ENCODE peak calls at places on chromosome 3, in seven cellular contexts. Y, C, V, U, D, A and S are unnamed samples.

GRCh38 chr3:150117076-150117475 is 146.4 kb upstream of the PFN2 start:
- DNase-seq in A (no peak), D (no peak), U (no peak), V (no peak), C (no peak), Y (no peak), S (no peak)

GRCh38 chr3:127984241-127984975 is 67.8 kb upstream of the SEC61A1 start:
- DNase-seq in C (no peak), Y (no peak), V (no peak), D (no peak), U (no peak), A (no peak), S (no peak)

GRCh38 chr3:127078626-127079025 is 95.7 kb downstream of the PLXNA1 start:
- DNase-seq in U (no peak), Y (no peak), V (no peak), D (no peak), A (no peak), C (no peak), S (no peak)

GRCh38 chr3:159253860-159254259 is 452.0 kb downstream of the MFSD1 start:
- DNase-seq in A (no peak), Y (no peak), V (no peak), U (no peak), C (no peak), D (no peak), S (no peak)

GRCh38 chr3:167330993-167331392 is 49.1 kb downstream of the ZBBX start:
- DNase-seq in D (no peak), C (no peak), U (no peak), V (no peak), A (no peak), Y (no peak), S (no peak)

GRCh38 chr3:99413504-99413903 is 224.9 kb upstream of the COL8A1 start:
- DNase-seq in U (no peak), D (no peak), A (no peak), Y (no peak), C (no peak), V (no peak), S (no peak)

GRCh38 chr3:99753268-99753975 is 64.2 kb upstream of the CMSS1 start:
- DNase-seq in C (peak), V (peak), A (no peak), U (peak), Y (no peak), D (no peak), S (no peak)

GRCh38 chr3:170532573-170532972 is 53.3 kb downstream of the SLC7A14 start:
- DNase-seq in A (no peak), C (no peak), U (no peak), D (no peak), Y (no peak), V (no peak), S (no peak)

GRCh38 chr3:67468511-67468910 is 185.9 kb downstream of the SUCLG2 start:
- DNase-seq in V (no peak), D (no peak), A (no peak), Y (no peak), C (peak), U (no peak), S (no peak)

GRCh38 chr3:169699536-169700050 is 36.1 kb upstream of the MECOM start:
- DNase-seq in Y (no peak), V (no peak), D (peak), A (no peak), U (no peak), C (no peak), S (no peak)

GRCh38 chr3:163863146-163863545 is 1215.2 kb downstream of the SI start:
- DNase-seq in U (no peak), A (no peak), C (peak), Y (no peak), D (no peak), V (no peak), S (no peak)

GRCh38 chr3:61236556-61236955 is 14.7 kb downstream of the FHIT start:
- DNase-seq in V (peak), Y (no peak), U (no peak), D (no peak), A (no peak), C (no peak), S (no peak)

GRCh38 chr3:124824286-124824915 is 62.8 kb downstream of the ITGB5 start:
- DNase-seq in Y (no peak), V (no peak), D (no peak), A (no peak), U (no peak), C (no peak), S (no peak)

GRCh38 chr3:137163241-137163916 is 205.6 kb downstream of the IL20RB start:
- DNase-seq in D (no peak), A (no peak), C (no peak), U (no peak), Y (no peak), V (no peak), S (no peak)

GRCh38 chr3:99845999-99846398 is 28.3 kb downstream of the CMSS1 start:
- DNase-seq in U (no peak), D (no peak), A (no peak), C (no peak), V (no peak), Y (no peak), S (no peak)

GRCh38 chr3:151686257-151686656 is 47.5 kb upstream of the AADACL2 start:
- DNase-seq in U (no peak), D (no peak), A (no peak), C (no peak), Y (no peak), V (no peak), S (no peak)

GRCh38 chr3:178778579-178778978 is 242.3 kb downstream of the KCNMB2 start:
- DNase-seq in V (no peak), Y (no peak), A (no peak), C (no peak), U (no peak), D (no peak), S (no peak)

GRCh38 chr3:177602601-177603136 is 405.4 kb upstream of the TBL1XR1 start:
- DNase-seq in C (no peak), Y (no peak), D (no peak), A (no peak), V (no peak), U (no peak), S (no peak)

GRCh38 chr3:127408022-127408683 is 120.3 kb upstream of the PRR20G start:
- DNase-seq in A (no peak), C (no peak), U (no peak), Y (no peak), V (no peak), D (no peak), S (no peak)

GRCh38 chr3:58202917-58203360 is 7.8 kb downstream of the DNASE1L3 start:
- DNase-seq in V (peak), Y (no peak), C (no peak), D (no peak), U (no peak), A (no peak), S (peak)

GRCh38 chr3:149883134-149883533 is 70.1 kb downstream of the RNF13 start:
- DNase-seq in C (no peak), Y (no peak), D (no peak), U (no peak), V (no peak), A (no peak), S (no peak)

GRCh38 chr3:32877598-32877997 is 59.8 kb downstream of the TRIM71 start:
- DNase-seq in U (no peak), D (no peak), Y (no peak), V (no peak), C (no peak), A (no peak), S (no peak)

GRCh38 chr3:23701711-23702110 is 104.0 kb upstream of the UBE2E1 start:
- DNase-seq in C (no peak), V (no peak), A (no peak), D (no peak), U (no peak), Y (no peak), S (no peak)

GRCh38 chr3:50524751-50525150 is 21.3 kb upstream of the CACNA2D2 start:
- DNase-seq in V (no peak), U (no peak), Y (no peak), A (no peak), C (no peak), D (no peak), S (no peak)

GRCh38 chr3:36514171-36514570 is 133.9 kb downstream of the STAC start:
- DNase-seq in V (no peak), D (no peak), A (no peak), C (no peak), U (no peak), Y (no peak), S (no peak)

GRCh38 chr3:167936010-167936409 is 159.7 kb downstream of the GOLIM4 start:
- DNase-seq in A (no peak), D (no peak), U (no peak), C (no peak), Y (no peak), V (no peak), S (no peak)

GRCh38 chr3:196268270-196269163 is 19.0 kb downstream of the PCYT1A start:
- DNase-seq in U (no peak), D (no peak), Y (no peak), A (no peak), C (peak), V (no peak), S (no peak)

GRCh38 chr3:143850877-143851276 is 2.6 kb upstream of the SLC9A9 start:
- DNase-seq in Y (no peak), C (no peak), V (no peak), A (no peak), D (no peak), U (no peak), S (no peak)

GRCh38 chr3:134307425-134307824 is 56.8 kb upstream of the RYK start:
- DNase-seq in D (no peak), U (no peak), V (no peak), Y (no peak), C (no peak), A (no peak), S (no peak)

GRCh38 chr3:33131328-33132018 is 17.7 kb downstream of the CRTAP start:
- DNase-seq in Y (peak), U (peak), A (no peak), V (no peak), D (no peak), C (peak), S (no peak)